ENCODE peak calls at places on chromosomes 11 and 22, in five cellular contexts. One of them, this sample, is unnamed.

GRCh38 chr11:14422814-14423182 is 63.8 kb upstream of the RRAS2 start:
- DNase-seq in HepG2: no peak
- DNase-seq in SK-N-SH: no peak
- DNase-seq in GM12892: no peak
- DNase-seq in K562: no peak
- DNase-seq in this sample: no peak

GRCh38 chr11:92391866-92392265 is 167.2 kb downstream of the FAT3 start:
- DNase-seq in SK-N-SH: no peak
- DNase-seq in K562: no peak
- DNase-seq in HepG2: no peak
- DNase-seq in GM12892: no peak
- DNase-seq in this sample: no peak

GRCh38 chr11:62652156-62653006 is 721 bp downstream of the INTS5 start:
- DNase-seq in HepG2: no peak
- DNase-seq in K562: peak
- DNase-seq in SK-N-SH: no peak
- DNase-seq in GM12892: no peak
- DNase-seq in this sample: no peak

GRCh38 chr11:94281321-94281720 is 23.1 kb upstream of the IZUMO1R start:
- DNase-seq in HepG2: no peak
- DNase-seq in GM12892: no peak
- DNase-seq in K562: no peak
- DNase-seq in SK-N-SH: no peak
- DNase-seq in this sample: no peak

GRCh38 chr11:9840460-9841004 is 176.7 kb downstream of the SWAP70 start:
- DNase-seq in SK-N-SH: no peak
- DNase-seq in K562: no peak
- DNase-seq in GM12892: no peak
- DNase-seq in HepG2: no peak
- DNase-seq in this sample: no peak

GRCh38 chr11:26278354-26278753 is 53.6 kb upstream of the ANO3 start:
- DNase-seq in K562: no peak
- DNase-seq in HepG2: no peak
- DNase-seq in GM12892: no peak
- DNase-seq in SK-N-SH: no peak
- DNase-seq in this sample: no peak

GRCh38 chr11:100823360-100823759 is 136.3 kb downstream of the ARHGAP42 start:
- DNase-seq in SK-N-SH: no peak
- DNase-seq in HepG2: no peak
- DNase-seq in K562: no peak
- DNase-seq in GM12892: no peak
- DNase-seq in this sample: no peak

GRCh38 chr11:35237860-35238715 is 99.1 kb downstream of the CD44 start:
- DNase-seq in HepG2: peak
- DNase-seq in GM12892: no peak
- DNase-seq in SK-N-SH: peak
- DNase-seq in K562: peak
- DNase-seq in this sample: no peak

GRCh38 chr11:13885083-13885482 is 77.4 kb upstream of the SPON1 start:
- DNase-seq in GM12892: no peak
- DNase-seq in HepG2: no peak
- DNase-seq in SK-N-SH: no peak
- DNase-seq in K562: no peak
- DNase-seq in this sample: no peak

GRCh38 chr22:19806213-19807160 is 45.9 kb downstream of the TBX1 start:
- DNase-seq in SK-N-SH: peak
- DNase-seq in GM12892: no peak
- DNase-seq in K562: peak
- DNase-seq in HepG2: no peak
- DNase-seq in this sample: no peak

GRCh38 chr11:43212279-43212678 is 99.5 kb upstream of the API5 start:
- DNase-seq in GM12892: no peak
- DNase-seq in SK-N-SH: no peak
- DNase-seq in HepG2: no peak
- DNase-seq in K562: no peak
- DNase-seq in this sample: no peak

GRCh38 chr22:23271597-23271908 is 91.2 kb downstream of the BCR start:
- DNase-seq in K562: peak
- DNase-seq in HepG2: no peak
- DNase-seq in GM12892: no peak
- DNase-seq in SK-N-SH: no peak
- DNase-seq in this sample: no peak

GRCh38 chr22:23270798-23271596 is 90.7 kb downstream of the BCR start:
- DNase-seq in K562: peak
- DNase-seq in SK-N-SH: no peak
- DNase-seq in GM12892: no peak
- DNase-seq in HepG2: no peak
- DNase-seq in this sample: no peak

GRCh38 chr22:23268877-23269276 is 88.6 kb downstream of the BCR start:
- DNase-seq in HepG2: no peak
- DNase-seq in SK-N-SH: no peak
- DNase-seq in K562: no peak
- DNase-seq in GM12892: peak
- DNase-seq in this sample: peak

GRCh38 chr22:23269441-23270211 is 89.3 kb downstream of the BCR start:
- DNase-seq in HepG2: no peak
- DNase-seq in GM12892: peak
- DNase-seq in K562: peak
- DNase-seq in SK-N-SH: no peak
- DNase-seq in this sample: no peak

DNA sequence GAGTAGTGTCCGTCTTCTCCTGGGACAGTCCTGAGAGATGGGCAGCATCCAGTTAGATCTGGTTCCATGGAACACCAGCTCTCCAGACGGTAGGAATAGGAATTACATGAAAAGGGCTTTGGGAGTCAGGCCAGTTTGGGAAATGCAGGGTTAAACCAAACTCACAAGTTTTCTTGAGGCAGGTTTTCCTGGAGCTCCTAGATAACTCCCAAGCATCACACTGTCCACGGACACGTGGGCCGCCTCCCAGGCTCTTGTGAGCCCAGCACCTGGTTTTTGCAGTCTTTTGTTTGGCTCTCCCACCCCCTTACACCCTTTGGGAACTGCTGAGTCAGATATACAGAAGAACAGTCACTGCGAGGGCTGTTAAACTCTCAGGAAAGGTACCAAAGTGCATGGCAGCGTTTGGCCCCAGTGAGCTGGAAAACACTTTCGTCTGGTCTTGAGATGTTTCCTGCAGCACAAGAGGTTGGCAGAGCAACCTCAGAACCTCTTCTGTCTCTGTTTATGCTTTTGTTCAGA is 90.0 kb downstream of the BCR start:
- DNase-seq in HepG2: no peak
- DNase-seq in SK-N-SH: no peak
- DNase-seq in K562: peak
- DNase-seq in GM12892: no peak
- DNase-seq in this sample: no peak
- TF ChIP-seq TAF1 in HepG2: no peak
- TF ChIP-seq TAF1 in SK-N-SH: no peak
- TF ChIP-seq TAF1 in K562: no peak
- TF ChIP-seq TAF1 in GM12892: no peak
- TF ChIP-seq TAF1 in this sample: no peak

DNA sequence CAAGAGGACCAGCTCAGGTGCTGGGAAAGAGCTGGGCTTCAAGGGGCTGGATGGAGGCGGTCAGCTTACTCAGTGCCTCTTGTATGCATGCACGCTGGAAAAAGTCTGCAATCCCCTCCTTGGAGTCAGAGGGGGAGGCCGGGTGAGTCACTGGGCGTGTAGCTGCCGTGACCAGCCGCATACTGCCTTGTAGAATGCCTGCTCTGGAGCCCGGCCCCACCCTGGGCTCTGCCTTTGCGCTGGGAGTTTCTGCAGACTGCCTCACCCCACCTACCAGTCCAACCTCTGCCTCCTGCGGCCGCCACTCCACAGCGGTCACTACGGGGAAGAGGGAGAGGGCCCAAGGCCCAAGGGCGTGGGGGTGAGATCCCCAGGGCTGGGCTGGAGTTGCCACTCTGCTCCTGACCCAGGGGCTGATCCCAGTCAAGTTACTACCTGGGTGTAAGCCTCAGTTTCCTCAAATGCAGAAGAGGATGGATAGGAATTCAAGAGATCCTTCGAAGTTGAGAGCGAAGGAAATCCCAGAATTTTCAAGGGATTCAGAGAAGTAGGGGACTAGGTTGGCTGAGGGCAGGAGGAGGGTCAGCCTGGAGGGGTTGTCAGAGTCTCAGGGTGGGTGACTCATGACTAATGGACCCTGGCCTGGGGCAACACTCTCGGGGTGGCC is 4.1 kb downstream of the MRGPRF start:
- DNase-seq in K562: peak
- DNase-seq in SK-N-SH: peak
- DNase-seq in HepG2: peak
- DNase-seq in GM12892: no peak
- DNase-seq in this sample: no peak
- TF ChIP-seq POLR2AphosphoS5 in K562: no peak
- TF ChIP-seq POLR2AphosphoS5 in SK-N-SH: no peak
- TF ChIP-seq POLR2AphosphoS5 in HepG2: no peak
- TF ChIP-seq POLR2AphosphoS5 in GM12892: no peak
- TF ChIP-seq POLR2AphosphoS5 in this sample: no peak

DNA sequence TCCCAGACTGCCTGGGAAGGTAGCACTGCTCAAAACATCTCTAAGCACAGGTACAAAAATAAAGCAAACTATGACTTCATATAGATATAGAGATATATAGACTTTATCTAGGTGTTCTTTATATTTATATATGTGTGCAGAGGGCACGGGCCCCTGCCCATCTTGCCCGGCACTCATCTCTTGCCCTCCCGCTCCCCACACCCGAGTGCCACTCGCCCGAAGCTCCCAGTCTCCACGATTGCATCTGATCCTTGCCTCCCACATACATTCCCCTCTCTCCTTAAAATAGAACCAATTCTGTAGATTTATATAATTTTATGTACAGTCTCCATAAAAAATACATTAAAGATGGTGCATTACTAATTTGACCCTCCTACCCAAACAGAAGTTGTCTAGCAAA is 55.5 kb downstream of the IGSF9B start:
- DNase-seq in HepG2: no peak
- DNase-seq in K562: no peak
- DNase-seq in SK-N-SH: no peak
- DNase-seq in GM12892: no peak
- DNase-seq in this sample: no peak
- TF ChIP-seq TAF1 in HepG2: no peak
- TF ChIP-seq TAF1 in K562: no peak
- TF ChIP-seq TAF1 in SK-N-SH: no peak
- TF ChIP-seq TAF1 in GM12892: no peak
- TF ChIP-seq TAF1 in this sample: no peak

GRCh38 chr22:50197000-50197800 is 3.6 kb upstream of the SELENOO start:
- DNase-seq in HepG2: no peak
- DNase-seq in SK-N-SH: no peak
- DNase-seq in K562: no peak
- DNase-seq in GM12892: no peak
- DNase-seq in this sample: no peak

GRCh38 chr22:50194037-50194809 is 6.6 kb upstream of the SELENOO start:
- DNase-seq in SK-N-SH: no peak
- DNase-seq in HepG2: no peak
- DNase-seq in K562: no peak
- DNase-seq in GM12892: no peak
- DNase-seq in this sample: no peak

GRCh38 chr22:50198624-50199017 is 2.2 kb upstream of the SELENOO start:
- DNase-seq in K562: no peak
- DNase-seq in SK-N-SH: no peak
- DNase-seq in GM12892: no peak
- DNase-seq in HepG2: no peak
- DNase-seq in this sample: no peak

GRCh38 chr22:50197856-50198623 is 2.8 kb upstream of the SELENOO start:
- DNase-seq in GM12892: no peak
- DNase-seq in HepG2: no peak
- DNase-seq in SK-N-SH: no peak
- DNase-seq in K562: no peak
- DNase-seq in this sample: no peak

DNA sequence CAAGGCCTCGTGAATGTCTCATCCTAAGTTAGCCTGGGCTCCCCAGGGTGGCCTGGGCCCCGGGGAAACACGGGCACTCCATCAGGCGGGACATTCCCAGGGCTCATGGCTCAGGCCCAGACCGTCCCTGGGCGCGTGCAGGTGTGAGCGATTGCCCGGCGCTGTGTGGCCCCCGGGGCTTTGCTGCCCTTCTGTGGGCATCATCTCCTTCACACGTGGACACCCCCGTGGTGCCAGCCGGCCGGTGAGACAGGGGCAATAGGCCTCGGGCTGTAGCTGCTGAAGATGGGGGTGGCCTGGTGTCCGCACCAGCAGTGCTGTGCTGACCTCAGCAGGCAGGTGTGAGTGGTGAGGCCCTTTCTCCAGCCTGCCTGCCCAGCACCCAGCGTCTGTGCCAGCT is 4.6 kb upstream of the SELENOO start:
- DNase-seq in GM12892: no peak
- DNase-seq in K562: no peak
- DNase-seq in HepG2: no peak
- DNase-seq in SK-N-SH: no peak
- DNase-seq in this sample: no peak
- TF ChIP-seq POLR2AphosphoS5 in GM12892: no peak
- TF ChIP-seq POLR2AphosphoS5 in K562: no peak
- TF ChIP-seq POLR2AphosphoS5 in HepG2: no peak
- TF ChIP-seq POLR2AphosphoS5 in SK-N-SH: no peak
- TF ChIP-seq POLR2AphosphoS5 in this sample: no peak